ENCODE peak calls at places on chromosomes 16 and 17, in nine cellular contexts. O, N, U, M, V, B, H, I and X are unnamed samples. For H4K20me1, the result is how much of the 10 kb centered on the place peaks cover.

GRCh38 chr17:77892469-77893143 is 65.9 kb upstream of the TNRC6C start:
- DNase-seq in O (peak), N (no peak), U (no peak), M (peak), V (peak), B (no peak), H (peak), I (peak), X (no peak)

GRCh38 chr17:65595071-65595655 is 33.7 kb upstream of the AXIN2 start:
- DNase-seq in O (no peak), N (no peak), U (no peak), M (no peak), V (no peak), B (no peak), H (no peak), I (no peak), X (no peak)

GRCh38 chr17:47240806-47241205 is 12.8 kb upstream of the ITGB3 start:
- DNase-seq in O (no peak), N (no peak), U (no peak), M (no peak), V (no peak), B (no peak), H (no peak), I (no peak), X (no peak)

GRCh38 chr16:49494386-49495150 is 121.0 kb downstream of the C16orf78 start:
- DNase-seq in O (no peak), N (no peak), U (no peak), M (no peak), V (no peak), B (no peak), H (no peak), I (no peak), X (no peak)

GRCh38 chr16:49493836-49494235 is 120.2 kb downstream of the C16orf78 start:
- DNase-seq in O (no peak), N (no peak), U (no peak), M (no peak), V (no peak), B (no peak), H (no peak), I (no peak), X (no peak)

GRCh38 chr16:81445143-81445922 is 725 bp downstream of the CMIP start:
- DNase-seq in O (peak), N (peak), U (peak), M (no peak), V (peak), B (peak), H (no peak), I (peak), X (peak)

GRCh38 chr16:1296688-1297412 is 12.6 kb upstream of the UBE2I start:
- DNase-seq in O (no peak), N (peak), U (peak), M (peak), V (no peak), B (peak), H (peak), I (no peak), X (peak)

GRCh38 chr17:81166033-81166472 is at the start of gene AATK:
- DNase-seq in O (no peak), N (no peak), U (no peak), M (no peak), V (peak), B (no peak), H (no peak), I (no peak), X (peak)

GRCh38 chr17:59800530-59800942 is 92.2 kb downstream of the TUBD1 start:
- DNase-seq in O (no peak), N (no peak), U (no peak), M (peak), V (no peak), B (no peak), H (peak), I (no peak), X (no peak)

GRCh38 chr17:50097455-50097854 is 2.3 kb downstream of the PDK2 start:
- DNase-seq in O (no peak), N (no peak), U (no peak), M (no peak), V (no peak), B (no peak), H (no peak), I (no peak), X (no peak)

GRCh38 chr17:50095626-50096037 is 481 bp downstream of the PDK2 start:
- DNase-seq in O (peak), N (no peak), U (peak), M (no peak), V (peak), B (peak), H (no peak), I (peak), X (peak)

GRCh38 chr17:50096758-50097157 is 1.6 kb downstream of the PDK2 start:
- DNase-seq in O (no peak), N (no peak), U (no peak), M (no peak), V (no peak), B (no peak), H (no peak), I (no peak), X (no peak)

GRCh38 chr17:50094753-50095616 is at the start of gene PDK2:
- DNase-seq in O (peak), N (peak), U (peak), M (peak), V (peak), B (peak), H (peak), I (peak), X (peak)

DNA sequence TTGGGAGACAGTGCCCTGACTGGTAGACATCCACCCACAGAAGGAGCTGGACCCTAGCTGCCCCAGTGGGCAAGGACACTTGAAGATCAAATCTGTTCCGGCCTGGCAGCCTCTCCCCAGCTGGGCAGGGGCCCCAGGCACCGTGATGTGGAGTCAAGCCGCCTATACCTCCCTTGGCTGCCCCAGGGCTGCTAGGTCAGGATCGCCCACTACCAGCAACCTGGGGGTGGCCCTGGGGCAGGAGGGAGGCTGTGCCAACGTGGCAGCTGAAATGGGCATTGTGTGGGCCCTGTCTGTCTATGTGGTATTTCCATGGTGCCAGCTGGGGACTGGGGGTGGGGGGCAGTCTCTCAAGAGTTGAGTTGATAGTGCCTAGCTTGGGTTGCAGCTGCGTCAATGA is 941 bp downstream of the PDK2 start:
- DNase-seq in O (no peak), N (no peak), U (no peak), M (no peak), V (no peak), B (peak), H (no peak), I (no peak), X (no peak)
- H4K20me1 ChIP-seq in O (under half), N (under half), U (under half), M (under half), V (under half), B (under half), H (under half), I (under half), X (under half)

GRCh38 chr17:73210002-73210678 is 17.3 kb downstream of the COG1 start:
- DNase-seq in O (no peak), N (no peak), U (no peak), M (no peak), V (peak), B (peak), H (peak), I (no peak), X (no peak)
- TF ChIP-seq EZH2phosphoT487 in O (no peak), N (no peak), U (no peak), M (no peak), V (no peak), B (no peak), H (no peak), I (no peak), X (no peak)

DNA sequence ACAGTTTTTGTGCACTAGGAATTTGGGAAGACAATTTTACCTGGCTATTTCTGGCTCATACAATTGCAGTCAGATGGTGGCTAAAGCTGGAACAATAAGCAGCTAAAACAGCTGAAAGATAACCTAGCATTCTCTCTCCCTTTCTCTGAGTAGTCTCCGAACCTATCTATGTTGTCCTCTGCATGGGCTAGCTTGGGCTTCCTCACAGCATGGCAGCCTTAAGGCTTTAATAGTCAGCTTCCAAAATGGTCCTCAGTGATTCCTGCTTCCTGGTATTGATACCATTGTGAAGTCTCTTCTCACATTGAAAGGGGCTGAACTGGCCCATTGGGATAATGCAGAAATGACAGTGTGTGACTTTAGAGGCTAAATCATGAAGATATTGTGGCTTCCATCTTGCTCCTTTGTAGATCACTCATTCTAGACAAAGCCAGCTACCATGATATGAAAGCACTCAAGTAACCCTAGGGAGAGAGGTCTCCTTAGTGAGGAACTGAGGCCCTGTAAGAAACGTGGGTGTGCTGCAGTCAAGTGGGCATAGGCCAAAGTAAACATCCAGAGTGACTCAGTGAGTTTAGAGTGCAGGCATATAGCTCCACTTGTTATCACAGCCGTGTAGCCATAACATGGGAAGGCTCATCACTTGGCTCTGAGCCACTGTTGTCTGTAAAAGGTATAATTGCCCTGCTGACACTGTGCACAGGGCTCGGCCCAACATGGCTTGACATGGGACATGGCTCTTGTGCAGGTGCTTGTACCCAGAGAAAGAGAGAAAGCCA is 5.5 kb upstream of the VKORC1 start:
- DNase-seq in O (no peak), N (no peak), U (no peak), M (no peak), V (no peak), B (peak), H (peak), I (no peak), X (no peak)
- H3K4me2 ChIP-seq in O (no peak), N (no peak), U (no peak), M (no peak), V (no peak), B (no peak), H (no peak), I (no peak), X (no peak)

GRCh38 chr17:17114592-17115225 is 72.5 kb downstream of the MPRIP start:
- DNase-seq in O (no peak), N (no peak), U (no peak), M (no peak), V (no peak), B (peak), H (no peak), I (no peak), X (no peak)

GRCh38 chr17:17117923-17118322 is 75.7 kb downstream of the MPRIP start:
- DNase-seq in O (no peak), N (no peak), U (no peak), M (no peak), V (no peak), B (no peak), H (no peak), I (no peak), X (no peak)

GRCh38 chr17:17118399-17118798 is 76.1 kb downstream of the MPRIP start:
- DNase-seq in O (no peak), N (no peak), U (no peak), M (no peak), V (no peak), B (no peak), H (no peak), I (no peak), X (peak)

GRCh38 chr17:17116406-17116805 is 74.1 kb downstream of the MPRIP start:
- DNase-seq in O (no peak), N (no peak), U (no peak), M (no peak), V (no peak), B (no peak), H (no peak), I (no peak), X (no peak)

GRCh38 chr17:17115620-17116019 is 73.4 kb downstream of the MPRIP start:
- DNase-seq in O (no peak), N (no peak), U (no peak), M (no peak), V (no peak), B (no peak), H (no peak), I (no peak), X (no peak)
- H4K20me1 ChIP-seq in O (under half), N (under half), U (under half), M (under half), V (half or more), B (under half), H (half or more), I (under half), X (half or more)

GRCh38 chr16:4800290-4801041 is 2.0 kb downstream of the ROGDI start:
- DNase-seq in O (no peak), N (no peak), U (no peak), M (no peak), V (no peak), B (no peak), H (no peak), I (no peak), X (no peak)
- TF ChIP-seq EZH2phosphoT487 in O (no peak), N (no peak), U (no peak), M (no peak), V (no peak), B (no peak), H (no peak), I (no peak), X (no peak)